ENCODE peak calls at places on chromosome 13, in eight cellular contexts. O is heart right ventricle, V is A549, I is left ventricle myocardium inferior, L is progenitor cell of endocrine pancreas, D is HL-60, J is glutamatergic neuron, B is psoas muscle. K is an unnamed sample.

GRCh38 chr13:80251403-80251802 is 89.5 kb downstream of the SPRY2 start:
- DNase-seq in O (peak), V (peak), I (no peak), L (no peak), D (peak), J (no peak), B (no peak), K (no peak)

GRCh38 chr13:19766637-19767036 is 16.1 kb downstream of the PSPC1 start:
- DNase-seq in O (no peak), V (no peak), I (no peak), L (no peak), D (no peak), J (no peak), B (no peak), K (no peak)

GRCh38 chr13:97432917-97433726 is 847 bp upstream of the RAP2A start:
- DNase-seq in O (peak), V (peak), I (peak), L (peak), D (peak), J (peak), B (peak), K (peak)

GRCh38 chr13:37869756-37870488 is at the start of gene TRPC4:
- DNase-seq in O (peak), V (peak), I (peak), L (peak), D (no peak), J (peak), B (peak), K (peak)

GRCh38 chr13:75326173-75327131 is 155.5 kb downstream of the TBC1D4 start:
- DNase-seq in O (no peak), V (no peak), I (no peak), L (no peak), D (no peak), J (no peak), B (no peak), K (no peak)

GRCh38 chr13:69243366-69243765 is 864.3 kb upstream of the ATXN8OS start:
- DNase-seq in O (no peak), V (no peak), I (no peak), L (no peak), D (no peak), J (no peak), B (no peak), K (no peak)

GRCh38 chr13:38868870-38869269 is 121.8 kb downstream of the STOML3 start:
- DNase-seq in O (no peak), V (no peak), I (no peak), L (peak), D (no peak), J (no peak), B (no peak), K (no peak)

GRCh38 chr13:112645327-112645914 is 44.4 kb upstream of the ATP11A start:
- DNase-seq in O (no peak), V (no peak), I (no peak), L (no peak), D (no peak), J (no peak), B (no peak), K (no peak)

GRCh38 chr13:47109028-47109427 is 212.2 kb upstream of the HTR2A start:
- DNase-seq in O (no peak), V (no peak), I (no peak), L (no peak), D (no peak), J (no peak), B (no peak), K (no peak)

GRCh38 chr13:99308481-99309087 is 1.4 kb upstream of the GPR183 start:
- DNase-seq in O (no peak), V (no peak), I (no peak), L (no peak), D (no peak), J (no peak), B (no peak), K (no peak)

GRCh38 chr13:109160357-109160756 is 530.9 kb downstream of the MYO16 start:
- DNase-seq in O (no peak), V (no peak), I (no peak), L (no peak), D (no peak), J (no peak), B (no peak), K (no peak)

GRCh38 chr13:84683448-84683847 is 801.2 kb upstream of the SLITRK1 start:
- DNase-seq in O (no peak), V (no peak), I (no peak), L (no peak), D (no peak), J (no peak), B (no peak), K (no peak)

GRCh38 chr13:68995972-68996670 is 1111.5 kb upstream of the ATXN8OS start:
- DNase-seq in O (no peak), V (no peak), I (no peak), L (no peak), D (no peak), J (no peak), B (no peak), K (no peak)

GRCh38 chr13:26923824-26924605 is 163.4 kb upstream of the GPR12 start:
- DNase-seq in O (peak), V (peak), I (no peak), L (no peak), D (no peak), J (no peak), B (no peak), K (no peak)

GRCh38 chr13:30151398-30151797 is 156.0 kb downstream of the KATNAL1 start:
- DNase-seq in O (no peak), V (no peak), I (no peak), L (no peak), D (no peak), J (no peak), B (no peak), K (no peak)

GRCh38 chr13:114132419-114133121 is at the start of gene RASA3:
- DNase-seq in O (peak), V (peak), I (peak), L (peak), D (peak), J (peak), B (peak), K (peak)

GRCh38 chr13:113596321-113597200 is 12.0 kb downstream of the TFDP1 start:
- DNase-seq in O (no peak), V (no peak), I (peak), L (no peak), D (no peak), J (no peak), B (peak), K (no peak)

GRCh38 chr13:64471916-64472315 is 2758.2 kb downstream of the PCDH9 start:
- DNase-seq in O (no peak), V (peak), I (no peak), L (no peak), D (no peak), J (no peak), B (no peak), K (no peak)

GRCh38 chr13:20387441-20387971 is 138.2 kb downstream of the CRYL1 start:
- DNase-seq in O (no peak), V (no peak), I (no peak), L (no peak), D (peak), J (no peak), B (no peak), K (no peak)

GRCh38 chr13:29845440-29846056 is 4.9 kb downstream of the UBL3 start:
- DNase-seq in O (no peak), V (peak), I (no peak), L (no peak), D (no peak), J (no peak), B (no peak), K (no peak)

GRCh38 chr13:80048802-80049201 is 292.1 kb downstream of the SPRY2 start:
- DNase-seq in O (peak), V (peak), I (peak), L (no peak), D (peak), J (peak), B (peak), K (no peak)

GRCh38 chr13:79533781-79534400 is 52.9 kb downstream of the NDFIP2 start:
- DNase-seq in O (no peak), V (no peak), I (no peak), L (no peak), D (no peak), J (no peak), B (no peak), K (no peak)

GRCh38 chr13:106063591-106064308 is 471.7 kb downstream of the EFNB2 start:
- DNase-seq in O (no peak), V (no peak), I (no peak), L (no peak), D (no peak), J (no peak), B (no peak), K (no peak)

GRCh38 chr13:54912367-54912766 is 1883.8 kb downstream of the OLFM4 start:
- DNase-seq in O (no peak), V (no peak), I (no peak), L (no peak), D (no peak), J (no peak), B (no peak), K (no peak)

GRCh38 chr13:35720690-35721554 is 244.4 kb upstream of the MAB21L1 start:
- DNase-seq in O (peak), V (peak), I (no peak), L (peak), D (peak), J (peak), B (peak), K (peak)

GRCh38 chr13:28550721-28551497 is 56.0 kb upstream of the FLT1 start:
- DNase-seq in O (no peak), V (no peak), I (no peak), L (no peak), D (no peak), J (no peak), B (no peak), K (no peak)

GRCh38 chr13:21074601-21075302 is 13.4 kb upstream of the LATS2 start:
- DNase-seq in O (peak), V (no peak), I (peak), L (no peak), D (peak), J (no peak), B (no peak), K (no peak)

GRCh38 chr13:112131081-112131739 is 64.3 kb downstream of the SOX1 start:
- DNase-seq in O (no peak), V (no peak), I (no peak), L (no peak), D (no peak), J (no peak), B (no peak), K (no peak)

GRCh38 chr13:101116826-101117225 is 299.5 kb downstream of the NALCN start:
- DNase-seq in O (no peak), V (no peak), I (no peak), L (no peak), D (no peak), J (no peak), B (no peak), K (no peak)

GRCh38 chr13:101111894-101112293 is 304.4 kb downstream of the NALCN start:
- DNase-seq in O (no peak), V (no peak), I (no peak), L (no peak), D (no peak), J (no peak), B (no peak), K (no peak)

GRCh38 chr13:101116381-101116780 is 299.9 kb downstream of the NALCN start:
- DNase-seq in O (no peak), V (no peak), I (no peak), L (no peak), D (no peak), J (no peak), B (no peak), K (no peak)

GRCh38 chr13:101121608-101122007 is 294.7 kb downstream of the NALCN start:
- DNase-seq in O (no peak), V (no peak), I (no peak), L (no peak), D (no peak), J (no peak), B (no peak), K (no peak)

DNA sequence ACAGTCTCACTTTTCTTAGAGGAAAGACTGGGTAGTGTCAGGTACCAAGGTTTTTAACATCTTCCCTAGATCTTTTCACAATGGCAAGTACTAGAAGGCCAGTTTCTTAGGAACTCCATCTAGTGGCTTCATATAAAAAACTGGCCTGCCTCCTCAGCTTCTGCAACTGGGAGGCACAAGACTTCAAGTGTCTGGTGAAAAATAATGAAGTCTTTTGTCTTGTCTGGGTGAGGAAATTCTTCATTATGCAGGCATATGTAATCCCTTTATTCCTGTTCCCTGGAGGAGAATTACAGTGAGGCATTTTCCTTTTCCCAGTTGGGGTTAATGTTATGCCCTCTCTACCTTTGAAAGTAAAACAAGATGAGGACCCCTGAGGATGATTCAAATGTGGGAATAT is 300.5 kb downstream of the NALCN start:
- DNase-seq in O (no peak), V (peak), I (no peak), L (no peak), D (no peak), J (no peak), B (no peak), K (no peak)
- TF ChIP-seq CTCF in O (no peak), V (no peak), I (no peak), L (no peak), D (no peak), J (no peak), B (no peak), K (no peak)

DNA sequence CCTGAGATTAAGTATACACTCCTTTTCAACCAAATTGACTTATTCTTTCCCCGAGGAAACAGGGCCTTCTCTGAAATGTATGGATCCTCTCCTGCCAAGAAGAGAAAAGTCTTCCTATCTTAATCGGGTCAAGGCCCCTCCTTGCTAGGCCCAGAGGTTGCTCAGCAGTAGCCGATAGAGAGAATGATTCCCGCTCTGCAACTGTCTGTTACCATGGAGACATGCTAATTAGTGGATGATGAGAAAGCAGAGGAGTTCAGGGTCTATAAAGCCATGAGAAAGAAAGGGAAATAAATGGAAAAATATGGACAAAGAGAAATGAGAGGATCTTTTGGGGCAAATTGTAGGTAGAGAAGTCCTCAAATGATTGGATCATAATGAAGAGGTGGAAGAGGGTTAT is 103.5 kb downstream of the POU4F1 start:
- DNase-seq in O (no peak), V (no peak), I (no peak), L (no peak), D (no peak), J (no peak), B (no peak), K (no peak)
- TF ChIP-seq CTCF in O (no peak), V (no peak), I (no peak), L (no peak), D (no peak), J (no peak), B (no peak), K (no peak)

GRCh38 chr13:110705826-110706569 is at the start of gene CARS2:
- DNase-seq in O (peak), V (peak), I (peak), L (peak), D (peak), J (peak), B (peak), K (peak)
- TF ChIP-seq CTCF in O (peak), V (no peak), I (peak), L (peak), D (no peak), J (no peak), B (no peak), K (no peak)

GRCh38 chr13:49443689-49444516 is at the start of the genes CAB39L and SETDB2:
- DNase-seq in O (peak), V (peak), I (peak), L (peak), D (peak), J (peak), B (peak), K (peak)
- TF ChIP-seq CTCF in O (peak), V (no peak), I (peak), L (peak), D (no peak), J (no peak), B (peak), K (no peak)

GRCh38 chr13:60655268-60655667 is 258.2 kb downstream of the TDRD3 start:
- DNase-seq in O (no peak), V (no peak), I (no peak), L (no peak), D (no peak), J (no peak), B (no peak), K (no peak)

GRCh38 chr13:60654405-60654804 is 257.4 kb downstream of the TDRD3 start:
- DNase-seq in O (peak), V (peak), I (peak), L (no peak), D (peak), J (peak), B (no peak), K (no peak)
- TF ChIP-seq CTCF in O (peak), V (peak), I (peak), L (peak), D (peak), J (no peak), B (no peak), K (no peak)

GRCh38 chr13:60583196-60583908 is 186.3 kb downstream of the TDRD3 start:
- DNase-seq in O (peak), V (no peak), I (no peak), L (no peak), D (peak), J (no peak), B (no peak), K (no peak)
- TF ChIP-seq CTCF in O (peak), V (no peak), I (no peak), L (no peak), D (no peak), J (no peak), B (no peak), K (no peak)

GRCh38 chr13:40987606-40988280 is 31.4 kb downstream of the ELF1 start:
- DNase-seq in O (no peak), V (no peak), I (no peak), L (no peak), D (no peak), J (no peak), B (no peak), K (no peak)

GRCh38 chr13:40985596-40986327 is 33.4 kb downstream of the ELF1 start:
- DNase-seq in O (no peak), V (no peak), I (no peak), L (no peak), D (no peak), J (no peak), B (no peak), K (no peak)

GRCh38 chr13:40983725-40984669 is 35.1 kb downstream of the ELF1 start:
- DNase-seq in O (no peak), V (no peak), I (no peak), L (no peak), D (no peak), J (no peak), B (no peak), K (no peak)

GRCh38 chr13:40984670-40985366 is 34.3 kb downstream of the ELF1 start:
- DNase-seq in O (no peak), V (no peak), I (no peak), L (no peak), D (no peak), J (no peak), B (no peak), K (no peak)

GRCh38 chr13:40986328-40986856 is 32.7 kb downstream of the ELF1 start:
- DNase-seq in O (no peak), V (peak), I (no peak), L (no peak), D (no peak), J (no peak), B (no peak), K (no peak)
- TF ChIP-seq CTCF in O (no peak), V (no peak), I (no peak), L (no peak), D (no peak), J (no peak), B (no peak), K (no peak)

GRCh38 chr13:60745343-60745742 is 348.3 kb downstream of the TDRD3 start:
- DNase-seq in O (no peak), V (no peak), I (no peak), L (no peak), D (no peak), J (no peak), B (no peak), K (no peak)
- TF ChIP-seq CTCF in O (no peak), V (no peak), I (no peak), L (no peak), D (no peak), J (no peak), B (no peak), K (no peak)

GRCh38 chr13:22757530-22758120 is 423.2 kb upstream of the SGCG start:
- DNase-seq in O (no peak), V (peak), I (no peak), L (no peak), D (no peak), J (no peak), B (no peak), K (no peak)
- TF ChIP-seq CTCF in O (peak), V (peak), I (peak), L (peak), D (no peak), J (no peak), B (no peak), K (peak)

GRCh38 chr13:44573790-44574465 is 2.2 kb downstream of the TSC22D1 start:
- DNase-seq in O (no peak), V (peak), I (no peak), L (no peak), D (peak), J (peak), B (peak), K (no peak)
- TF ChIP-seq CTCF in O (peak), V (no peak), I (peak), L (peak), D (no peak), J (peak), B (peak), K (peak)